ENCODE peak calls at places on chromosome 19, in eight cellular contexts. W, E, M, I, Y, U, X and T are unnamed samples.
A peak's percentile ranks its signal among the peaks of the same experiment; 100 is the strongest.

GRCh38 chr19:53076984-53077383 is 26.2 kb downstream of the ZNF160 start:
- DNase-seq in W (no peak), Y (no peak), E (peak; percentile 9), I (no peak), M (peak; percentile 18), X (no peak), U (peak; percentile 41), T (no peak)

GRCh38 chr19:35767288-35768081 is 7.9 kb upstream of the ARHGAP33 start:
- DNase-seq in X (no peak), U (no peak), Y (no peak), M (no peak), W (no peak), E (no peak), I (no peak), T (no peak)

GRCh38 chr19:9043524-9043923 is 33.3 kb upstream of the MUC16 start:
- DNase-seq in Y (no peak), X (no peak), E (no peak), W (no peak), M (no peak), I (no peak), U (no peak), T (no peak)

GRCh38 chr19:38869160-38869835 is 8.8 kb downstream of the RINL start:
- DNase-seq in M (peak; percentile 57), I (no peak), Y (no peak), E (no peak), U (no peak), W (no peak), X (no peak), T (no peak)

GRCh38 chr19:27884376-27884775 is 1328.6 kb downstream of the UQCRFS1 start:
- DNase-seq in I (no peak), U (no peak), Y (no peak), M (no peak), W (no peak), E (no peak), X (no peak), T (no peak)

GRCh38 chr19:58398087-58398486 is 2.6 kb downstream of the RNF225 start:
- DNase-seq in U (no peak), I (no peak), Y (no peak), M (no peak), E (no peak), W (no peak), X (no peak), T (no peak)

GRCh38 chr19:37951816-37952210 is 44.8 kb downstream of the SIPA1L3 start:
- DNase-seq in U (no peak), M (no peak), Y (no peak), I (no peak), E (no peak), W (no peak), X (no peak), T (no peak)

GRCh38 chr19:8607386-8607785 is 3.1 kb downstream of the ADAMTS10 start:
- DNase-seq in M (no peak), W (peak; percentile 83), U (no peak), X (peak; percentile 39), E (peak; percentile 94), Y (no peak), I (no peak), T (no peak)

GRCh38 chr19:14843587-14843986 is 5.1 kb downstream of the OR7A10 start:
- DNase-seq in E (no peak), I (no peak), M (no peak), U (no peak), X (no peak), W (no peak), Y (no peak), T (no peak)

GRCh38 chr19:7199613-7200533 is 94.3 kb downstream of the INSR start:
- DNase-seq in M (peak; percentile 57), Y (no peak), U (peak; percentile 60), W (no peak), I (no peak), X (no peak), E (no peak), T (no peak)

GRCh38 chr19:41427647-41428480 is 690 bp upstream of the B3GNT8 start:
- DNase-seq in E (peak; percentile 22), Y (peak; percentile 61), M (peak; percentile 45), U (peak; percentile 17), I (no peak), X (no peak), W (no peak), T (no peak)

GRCh38 chr19:45716314-45717130 is 14.2 kb downstream of the FBXO46 start:
- DNase-seq in M (peak; percentile 51), U (no peak), I (no peak), W (no peak), X (no peak), E (peak; percentile 32), Y (no peak), T (no peak)

GRCh38 chr19:19858751-19859150 is 6.9 kb upstream of the ZNF253 start:
- DNase-seq in U (no peak), Y (no peak), E (no peak), W (no peak), M (no peak), X (no peak), I (no peak), T (no peak)

GRCh38 chr19:33752018-33752790 is 44.5 kb upstream of the KCTD15 start:
- DNase-seq in W (no peak), I (no peak), M (no peak), Y (no peak), X (no peak), U (peak; percentile 22), E (no peak), T (no peak)

GRCh38 chr19:37654525-37654832 is 786 bp downstream of the ZFP30 start:
- DNase-seq in I (no peak), E (peak; percentile 35), Y (no peak), M (no peak), U (peak; percentile 61), X (peak; percentile 6), W (no peak), T (no peak)

GRCh38 chr19:32676895-32677359 is 1.3 kb downstream of the RGS9BP start:
- DNase-seq in M (no peak), I (no peak), Y (no peak), U (no peak), W (no peak), X (no peak), E (no peak), T (no peak)

GRCh38 chr19:42199440-42200115 is 17.9 kb downstream of the DEDD2 start:
- DNase-seq in E (no peak), X (no peak), Y (peak; percentile 70), I (no peak), M (peak; percentile 53), W (no peak), U (no peak), T (no peak)

GRCh38 chr19:41886761-41887710 is 4.1 kb downstream of the ARHGEF1 start:
- DNase-seq in M (peak; percentile 51), I (no peak), Y (no peak), E (no peak), U (peak; percentile 75), W (no peak), X (no peak), T (no peak)

GRCh38 chr19:40380199-40381037 is 9.6 kb downstream of the HIPK4 start:
- DNase-seq in I (no peak), M (no peak), U (no peak), E (no peak), X (no peak), W (no peak), Y (no peak), T (no peak)

GRCh38 chr19:29527500-29528328 is 1.9 kb downstream of the VSTM2B start:
- DNase-seq in M (no peak), W (no peak), X (no peak), I (no peak), E (no peak), Y (no peak), U (no peak), T (no peak)

GRCh38 chr19:36497001-36497400 is 7.6 kb upstream of the ZNF566 start:
- DNase-seq in U (no peak), W (no peak), X (no peak), Y (no peak), E (no peak), I (no peak), M (no peak), T (no peak)

GRCh38 chr19:40400521-40400920 is 10.5 kb upstream of the HIPK4 start:
- DNase-seq in M (no peak), U (no peak), E (peak; percentile 48), Y (no peak), X (no peak), W (no peak), I (no peak), T (no peak)

GRCh38 chr19:51926784-51927741 is at the start of gene ZNF613:
- DNase-seq in I (peak; percentile 81), M (peak; percentile 91), W (peak; percentile 52), E (peak; percentile 95), U (peak; percentile 94), X (peak; percentile 86), Y (peak; percentile 90), T (peak; percentile 70)
- H3K4me3 ChIP-seq in I (peak within 1 kb of the TSS; percentile 93), M (peak within 1 kb of the TSS; percentile 90), W (peak within 1 kb of the TSS; percentile 90), E (peak within 1 kb of the TSS; percentile 94), U (peak within 1 kb of the TSS; percentile 84), X (peak within 1 kb of the TSS; percentile 65), Y (peak within 1 kb of the TSS; percentile 99), T (peak within 1 kb of the TSS; percentile 72)

DNA sequence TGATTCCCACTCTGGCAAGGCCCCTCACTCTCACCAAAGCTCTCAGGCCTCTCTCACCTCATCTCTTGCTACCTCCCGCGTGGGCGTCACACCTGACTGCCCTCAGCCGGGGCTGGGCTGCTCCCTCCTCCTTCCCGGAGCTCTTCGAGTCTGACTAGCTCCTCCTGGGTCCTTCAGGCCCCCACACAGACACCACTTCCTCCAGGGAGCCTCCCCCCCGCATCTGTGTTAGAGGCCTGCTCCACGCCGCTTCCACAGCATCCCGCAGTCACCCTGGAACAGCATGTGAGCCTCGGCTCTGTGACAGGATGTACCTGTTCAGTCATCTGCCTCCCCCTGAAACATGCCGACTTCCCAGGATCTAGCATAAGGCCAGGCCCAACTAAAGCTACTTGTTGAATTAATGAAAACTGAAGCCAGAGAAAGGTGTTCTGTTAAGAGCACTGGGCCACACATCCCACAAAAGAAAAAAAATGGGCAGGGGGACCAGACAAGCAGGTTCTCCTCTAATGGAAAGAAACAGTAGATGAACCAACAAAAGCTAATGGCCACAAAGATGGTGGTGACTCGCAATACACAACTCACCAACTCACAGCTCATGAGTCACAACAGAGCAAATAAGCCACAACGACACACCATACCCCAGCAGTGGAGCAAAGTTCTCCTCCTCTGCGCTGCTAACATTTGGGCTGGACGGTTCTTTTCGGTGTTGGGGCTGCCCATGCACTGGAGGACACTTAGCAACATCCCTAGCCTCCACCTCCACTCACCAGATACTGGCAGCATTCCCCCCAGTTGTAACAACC is 3.0 kb downstream of the PPP6R1 start:
- DNase-seq in X (no peak), I (no peak), M (peak; percentile 42), U (no peak), W (no peak), E (peak; percentile 5), Y (no peak), T (no peak)
- H3K4me3 ChIP-seq in X (no peak overlapping the region), I (peak overlapping the region; percentile 87), M (peak overlapping the region; percentile 95), U (peak overlapping the region; percentile 2), W (peak overlapping the region; percentile 57), E (peak overlapping the region; percentile 85), Y (no peak overlapping the region), T (peak overlapping the region; percentile 3)

GRCh38 chr19:49020931-49021895 is 2.9 kb downstream of the CGB3 start:
- DNase-seq in M (no peak), Y (no peak), W (no peak), I (no peak), E (no peak), X (no peak), U (no peak), T (no peak)
- H3K4me3 ChIP-seq in M (no peak overlapping the region), Y (no peak overlapping the region), W (no peak overlapping the region), I (no peak overlapping the region), E (no peak overlapping the region), X (no peak overlapping the region), U (no peak overlapping the region), T (no peak overlapping the region)

GRCh38 chr19:11382898-11383705 is 1.0 kb downstream of the EPOR start:
- DNase-seq in Y (peak; percentile 61), W (no peak), M (peak; percentile 64), I (no peak), X (no peak), E (no peak), U (peak; percentile 61), T (no peak)
- H3K4me3 ChIP-seq in Y (peak overlapping the region; percentile 10), W (peak overlapping the region; percentile 60), M (peak overlapping the region; percentile 45), I (peak overlapping the region; percentile 48), X (peak overlapping the region; percentile 14), E (peak overlapping the region; percentile 58), U (peak overlapping the region; percentile 54), T (no peak overlapping the region)